ENCODE peak calls at places on chromosomes 11 and 22, in ten cellular contexts. A is transverse colon; T is AG09309; V is sciatic nerve; X is sigmoid colon; E is CD8-positive, alpha-beta memory T cell; Y is activated effector memory CD4-positive, alpha-beta T cell treated with anti-CD3 and anti-CD28 coated beads, Interleukin-2, amount 50 U/mL, for 16 hours; K is H4; M is OCI-M1; N is progenitor cell of endocrine pancreas. I is an unnamed sample.

GRCh38 chr22:20531404-20532181 is 24.2 kb downstream of the MED15 start:
- DNase-seq in A (peak), T (no peak), V (peak), X (peak), E (no peak), Y (no peak), K (peak), M (no peak), N (no peak), I (peak)

GRCh38 chr11:121589946-121590537 is 137.3 kb upstream of the SORL1-AS1 start:
- DNase-seq in A (no peak), T (no peak), V (no peak), X (no peak), E (no peak), Y (no peak), K (no peak), M (no peak), N (no peak), I (no peak)

GRCh38 chr11:3782963-3783362 is 14.4 kb downstream of the NUP98 start:
- DNase-seq in A (no peak), T (no peak), V (no peak), X (no peak), E (no peak), Y (no peak), K (no peak), M (no peak), N (no peak), I (no peak)

GRCh38 chr22:27987557-27987956 is 68.5 kb upstream of the PITPNB start:
- DNase-seq in A (no peak), T (peak), V (no peak), X (peak), E (no peak), Y (peak), K (peak), M (no peak), N (no peak), I (no peak)

GRCh38 chr11:117875397-117876048 is 935 bp downstream of the FXYD6 start:
- DNase-seq in A (no peak), T (no peak), V (no peak), X (peak), E (peak), Y (peak), K (no peak), M (no peak), N (no peak), I (no peak)

GRCh38 chr22:22474733-22475132 is 33.8 kb downstream of the ZNF280B start:
- DNase-seq in A (no peak), T (no peak), V (no peak), X (no peak), E (no peak), Y (no peak), K (no peak), M (no peak), N (no peak), I (no peak)

GRCh38 chr22:20526628-20527355 is 19.4 kb downstream of the MED15 start:
- DNase-seq in A (no peak), T (no peak), V (no peak), X (no peak), E (peak), Y (no peak), K (no peak), M (peak), N (no peak), I (no peak)

GRCh38 chr11:108632041-108632440 is 32.8 kb upstream of the DDX10 start:
- DNase-seq in A (no peak), T (no peak), V (no peak), X (no peak), E (no peak), Y (no peak), K (no peak), M (no peak), N (no peak), I (no peak)

GRCh38 chr11:87443707-87444106 is 406.0 kb downstream of the TMEM135 start:
- DNase-seq in A (no peak), T (no peak), V (no peak), X (no peak), E (no peak), Y (no peak), K (no peak), M (peak), N (no peak), I (no peak)

GRCh38 chr11:64284048-64284961 is at the start of gene BAD:
- DNase-seq in A (peak), T (no peak), V (peak), X (peak), E (peak), Y (peak), K (peak), M (peak), N (peak), I (peak)

GRCh38 chr11:88487646-88488045 is 150.1 kb upstream of the CTSC start:
- DNase-seq in A (no peak), T (no peak), V (no peak), X (no peak), E (no peak), Y (no peak), K (no peak), M (peak), N (no peak), I (no peak)

GRCh38 chr11:21564813-21565212 is 628.1 kb upstream of the ANO5 start:
- DNase-seq in A (no peak), T (no peak), V (no peak), X (no peak), E (no peak), Y (no peak), K (no peak), M (no peak), N (no peak), I (no peak)

GRCh38 chr11:116101737-116102275 is 597.6 kb upstream of the CADM1 start:
- DNase-seq in A (no peak), T (no peak), V (no peak), X (no peak), E (no peak), Y (no peak), K (no peak), M (no peak), N (no peak), I (no peak)

GRCh38 chr11:130315354-130315970 is 745 bp upstream of the ZBTB44 start:
- DNase-seq in A (peak), T (no peak), V (peak), X (peak), E (peak), Y (peak), K (no peak), M (no peak), N (peak), I (no peak)

GRCh38 chr22:28973352-28973751 is 88.3 kb downstream of the C22orf31 start:
- DNase-seq in A (no peak), T (no peak), V (no peak), X (no peak), E (no peak), Y (no peak), K (no peak), M (no peak), N (no peak), I (no peak)

GRCh38 chr22:33743756-33744155 is 176.5 kb downstream of the LARGE1 start:
- DNase-seq in A (no peak), T (no peak), V (no peak), X (no peak), E (no peak), Y (no peak), K (no peak), M (no peak), N (no peak), I (no peak)

GRCh38 chr11:94433049-94433448 is 31.8 kb upstream of the GPR83 start:
- DNase-seq in A (no peak), T (no peak), V (no peak), X (no peak), E (no peak), Y (no peak), K (no peak), M (no peak), N (no peak), I (no peak)

GRCh38 chr22:17108256-17109112 is 12.7 kb downstream of the TMEM121B start:
- DNase-seq in A (no peak), T (no peak), V (no peak), X (no peak), E (no peak), Y (no peak), K (no peak), M (no peak), N (no peak), I (no peak)

GRCh38 chr11:27161071-27161470 is 120.5 kb downstream of the BBOX1 start:
- DNase-seq in A (no peak), T (no peak), V (no peak), X (no peak), E (no peak), Y (no peak), K (no peak), M (no peak), N (no peak), I (no peak)

GRCh38 chr11:35029979-35030378 is 109.0 kb upstream of the CD44 start:
- DNase-seq in A (no peak), T (peak), V (no peak), X (no peak), E (no peak), Y (peak), K (peak), M (peak), N (no peak), I (no peak)